ENCODE peak calls at places on chromosome 21, in nine cellular contexts. K, X, F, Q, N, B, P, W and Y are unnamed samples.

GRCh38 chr21:14773777-14774345 is 227.7 kb upstream of the SAMSN1 start:
- DNase-seq in Q (no peak), K (peak), N (peak), P (peak), X (no peak), W (peak), B (no peak), F (peak), Y (peak)

GRCh38 chr21:43268804-43269186 is 100.0 kb downstream of the CRYAA start:
- DNase-seq in K (no peak), W (no peak), F (no peak), B (no peak), P (no peak), Q (no peak), N (no peak), X (no peak), Y (no peak)

GRCh38 chr21:38861006-38861405 is 55.3 kb downstream of the ETS2 start:
- DNase-seq in P (no peak), K (no peak), N (no peak), F (no peak), W (no peak), B (no peak), X (no peak), Q (no peak), Y (no peak)

GRCh38 chr21:39788383-39788782 is 43.4 kb downstream of the IGSF5 start:
- DNase-seq in B (no peak), Q (peak), X (peak), N (peak), W (peak), F (peak), P (peak), K (peak), Y (peak)

GRCh38 chr21:40074198-40074597 is 207.0 kb downstream of the PCP4 start:
- DNase-seq in B (no peak), N (no peak), K (no peak), X (no peak), P (no peak), W (no peak), F (no peak), Q (no peak), Y (no peak)

GRCh38 chr21:22575165-22575584 is 1577.0 kb downstream of the NCAM2 start:
- DNase-seq in W (no peak), Q (no peak), P (peak), X (no peak), B (no peak), K (no peak), F (no peak), N (no peak), Y (no peak)

GRCh38 chr21:17386498-17386897 is 126.3 kb upstream of the CXADR start:
- DNase-seq in K (no peak), N (no peak), W (no peak), B (no peak), Q (no peak), P (no peak), F (no peak), X (no peak), Y (no peak)

GRCh38 chr21:35593000-35593502 is 467.3 kb downstream of the SETD4 start:
- DNase-seq in W (no peak), F (no peak), N (no peak), K (no peak), X (no peak), P (no peak), Q (peak), B (no peak), Y (no peak)

GRCh38 chr21:27812279-27812678 is 845.4 kb upstream of the ADAMTS5 start:
- DNase-seq in W (no peak), B (no peak), K (no peak), Q (peak), P (no peak), F (no peak), X (no peak), N (no peak), Y (no peak)

GRCh38 chr21:28487455-28488070 is 505.1 kb downstream of the LTN1 start:
- DNase-seq in Q (no peak), W (no peak), K (no peak), P (no peak), N (no peak), X (no peak), F (no peak), B (no peak), Y (no peak)

GRCh38 chr21:39955326-39955725 is 88.1 kb downstream of the PCP4 start:
- DNase-seq in F (no peak), X (no peak), P (no peak), N (no peak), B (no peak), W (no peak), Q (no peak), K (no peak), Y (no peak)

GRCh38 chr21:36355071-36355680 is 30.0 kb upstream of the CHAF1B start:
- DNase-seq in Q (no peak), X (no peak), K (no peak), P (no peak), W (no peak), F (no peak), B (no peak), N (no peak), Y (no peak)

GRCh38 chr21:28714795-28715464 is 277.7 kb downstream of the LTN1 start:
- DNase-seq in P (no peak), K (no peak), B (no peak), N (no peak), Q (peak), W (no peak), F (no peak), X (no peak), Y (no peak)

DNA sequence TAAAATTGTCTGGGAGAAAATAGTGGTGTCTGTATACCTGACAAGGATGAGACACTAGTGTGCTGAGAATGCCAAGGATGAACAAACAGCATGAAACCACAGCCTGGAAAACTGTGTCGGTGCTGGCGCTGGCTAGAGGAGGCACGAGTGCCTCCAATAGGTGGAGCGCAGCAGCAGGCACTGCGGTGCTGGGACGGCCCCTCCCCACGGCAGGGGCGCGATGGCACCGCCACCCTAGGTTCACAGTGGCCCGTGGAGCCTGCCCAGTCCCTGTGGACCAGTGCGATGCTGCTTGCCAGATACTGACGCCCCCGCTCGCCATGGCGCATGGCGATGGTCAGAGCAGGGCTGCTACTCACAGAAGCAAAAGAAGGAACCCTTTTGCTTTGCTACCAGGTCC is 6.8 kb downstream of the CFAP410 start:
- DNase-seq in F (no peak), B (no peak), K (no peak), P (no peak), Q (no peak), X (no peak), W (no peak), N (no peak), Y (no peak)
- TF ChIP-seq POLR2A in F (no peak), B (no peak), K (no peak), P (no peak), Q (no peak), X (no peak), W (no peak), N (no peak), Y (no peak)

DNA sequence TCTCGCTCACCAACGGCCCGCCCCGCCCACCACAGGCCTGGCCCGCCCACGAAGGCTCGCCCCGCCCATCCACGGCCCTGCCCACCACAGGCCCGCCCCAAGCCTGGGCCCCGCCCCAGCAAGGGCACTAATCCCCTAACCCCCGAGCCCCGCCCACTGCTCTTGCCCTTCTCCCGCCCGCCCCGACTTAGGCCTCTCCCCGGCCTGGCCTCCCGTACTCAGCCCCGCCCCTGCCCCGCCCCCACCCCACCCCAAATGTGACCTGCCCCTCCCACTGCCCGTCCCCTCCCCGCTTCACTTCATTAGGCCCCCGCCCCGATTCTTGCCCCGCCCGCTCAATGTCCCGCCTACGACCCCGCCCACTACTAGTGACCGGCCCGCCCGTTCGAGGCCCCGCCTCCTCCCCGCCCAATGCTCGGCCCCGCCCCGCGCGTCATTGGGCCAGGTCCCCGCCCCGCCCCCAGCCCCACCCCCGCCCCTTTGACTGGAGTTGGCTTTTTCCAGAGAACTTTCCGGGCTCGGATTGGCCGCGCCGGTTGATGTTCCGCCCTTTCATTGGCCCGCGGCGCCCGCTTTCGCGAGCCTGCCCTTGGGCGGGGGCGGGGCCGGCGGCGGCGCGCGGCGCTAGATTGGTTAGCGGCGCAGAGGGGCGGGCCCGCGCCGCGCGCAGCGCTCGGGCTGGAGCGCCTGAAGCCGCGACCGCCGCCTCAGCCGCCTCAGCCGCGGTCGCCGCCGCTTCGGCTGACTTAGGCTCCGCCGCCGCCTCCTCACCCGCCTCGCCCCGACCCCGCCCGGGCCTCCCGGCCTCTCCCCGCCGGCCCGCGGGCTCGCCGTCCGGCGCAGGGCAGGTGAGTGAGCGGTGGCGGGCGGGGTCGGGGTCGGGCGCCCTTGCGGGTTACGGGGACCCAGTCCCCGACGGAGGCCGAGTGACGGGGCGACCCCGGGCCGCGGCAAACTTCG is at the start of gene PCBP3:
- DNase-seq in F (peak), B (peak), K (peak), N (peak), Q (peak), X (peak), W (peak), P (no peak), Y (peak)
- TF ChIP-seq POLR2A in F (no peak), B (no peak), K (no peak), N (no peak), Q (peak), X (peak), W (peak), P (no peak), Y (no peak)

DNA sequence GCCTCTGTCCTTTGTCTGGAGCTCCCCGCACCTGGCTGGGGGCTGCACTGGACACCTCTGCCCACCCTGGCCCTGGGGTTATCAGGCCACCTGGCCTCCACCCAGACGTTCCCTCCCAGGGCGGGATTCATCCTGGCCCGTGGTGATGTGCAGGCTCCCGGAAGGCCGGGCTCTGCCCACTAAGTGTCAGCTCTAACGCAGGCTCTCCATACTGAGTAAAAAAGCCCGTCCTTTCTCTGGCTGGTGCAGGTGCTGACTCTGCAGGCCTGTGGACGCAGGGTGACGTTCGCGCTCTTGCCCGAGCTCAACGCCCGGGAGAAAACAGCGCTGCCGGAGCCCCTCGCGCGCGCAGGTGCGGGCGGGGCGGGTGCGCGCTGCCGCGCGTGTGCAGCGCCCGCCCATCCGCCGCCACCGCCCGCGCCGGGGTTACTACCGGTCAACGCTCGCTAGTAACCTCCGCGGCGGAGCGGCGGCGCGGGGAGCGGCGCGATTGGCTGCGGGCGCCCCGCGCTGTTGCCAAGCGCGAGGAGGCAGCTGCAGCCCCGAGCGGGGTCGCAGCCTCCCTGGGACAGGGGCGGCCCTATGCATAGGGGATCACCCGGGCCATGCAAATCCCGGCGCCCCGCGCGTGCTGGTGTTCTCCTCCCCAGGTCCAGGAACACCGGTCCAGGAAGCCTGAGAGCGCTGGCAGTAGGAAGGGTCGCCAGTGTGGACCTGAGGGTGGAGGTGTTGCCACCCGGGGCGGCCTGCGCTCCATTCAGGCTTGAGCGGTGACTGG is 15.7 kb downstream of the ABCG1 start:
- DNase-seq in K (peak), N (peak), X (peak), B (peak), Q (peak), W (peak), F (peak), P (no peak), Y (peak)
- TF ChIP-seq POLR2A in K (no peak), N (no peak), X (peak), B (no peak), Q (no peak), W (peak), F (peak), P (no peak), Y (no peak)

DNA sequence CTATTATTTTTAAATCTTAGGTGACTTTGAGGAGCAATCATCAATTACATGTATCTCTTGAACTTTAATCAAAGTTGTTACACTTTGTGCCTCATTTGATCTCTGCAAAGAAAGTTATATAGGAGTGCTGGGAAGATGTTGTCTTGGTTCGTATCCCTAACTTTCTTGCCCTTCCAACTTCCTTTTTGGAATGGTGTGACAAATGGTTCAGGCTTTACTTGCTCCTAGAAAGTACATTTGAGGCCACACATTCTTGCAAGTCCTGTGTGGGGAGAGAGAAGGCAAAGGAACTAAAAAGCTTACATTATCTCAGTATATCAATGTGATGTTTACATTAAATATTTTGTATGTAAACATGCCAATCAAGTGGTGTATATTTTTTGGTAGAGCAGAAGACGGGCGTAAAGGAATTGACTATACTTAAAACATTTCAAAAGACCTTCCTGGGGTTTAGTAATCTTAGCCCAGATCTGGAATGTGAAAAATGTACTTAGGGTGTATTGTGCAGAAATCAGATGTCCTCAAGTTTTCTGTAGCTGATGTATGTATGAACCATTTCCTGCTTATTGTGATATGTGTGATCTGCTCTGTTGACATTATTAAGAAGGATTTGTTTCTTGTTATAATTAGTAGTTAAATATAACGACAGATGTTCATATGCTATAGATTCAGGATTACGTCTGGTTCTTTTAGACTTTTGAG is 59.2 kb downstream of the USP25 start:
- DNase-seq in Q (peak), K (no peak), X (no peak), F (no peak), P (no peak), W (no peak), B (no peak), N (no peak), Y (no peak)
- TF ChIP-seq POLR2A in Q (no peak), K (no peak), X (no peak), F (no peak), P (no peak), W (no peak), B (no peak), N (no peak), Y (no peak)

GRCh38 chr21:45153358-45154318 is 79.3 kb downstream of the ADARB1 start:
- DNase-seq in B (no peak), K (peak), W (peak), N (no peak), Q (peak), X (no peak), F (no peak), P (no peak), Y (no peak)

GRCh38 chr21:45154511-45155508 is 80.4 kb downstream of the ADARB1 start:
- DNase-seq in X (no peak), B (no peak), F (no peak), Q (peak), K (peak), W (peak), P (peak), N (peak), Y (peak)

GRCh38 chr21:45151484-45152115 is 77.2 kb downstream of the ADARB1 start:
- DNase-seq in P (no peak), Q (no peak), N (no peak), B (no peak), W (no peak), F (no peak), K (peak), X (no peak), Y (no peak)

GRCh38 chr21:45150630-45151265 is 76.4 kb downstream of the ADARB1 start:
- DNase-seq in N (no peak), K (peak), W (no peak), B (no peak), X (no peak), F (no peak), P (no peak), Q (no peak), Y (no peak)

DNA sequence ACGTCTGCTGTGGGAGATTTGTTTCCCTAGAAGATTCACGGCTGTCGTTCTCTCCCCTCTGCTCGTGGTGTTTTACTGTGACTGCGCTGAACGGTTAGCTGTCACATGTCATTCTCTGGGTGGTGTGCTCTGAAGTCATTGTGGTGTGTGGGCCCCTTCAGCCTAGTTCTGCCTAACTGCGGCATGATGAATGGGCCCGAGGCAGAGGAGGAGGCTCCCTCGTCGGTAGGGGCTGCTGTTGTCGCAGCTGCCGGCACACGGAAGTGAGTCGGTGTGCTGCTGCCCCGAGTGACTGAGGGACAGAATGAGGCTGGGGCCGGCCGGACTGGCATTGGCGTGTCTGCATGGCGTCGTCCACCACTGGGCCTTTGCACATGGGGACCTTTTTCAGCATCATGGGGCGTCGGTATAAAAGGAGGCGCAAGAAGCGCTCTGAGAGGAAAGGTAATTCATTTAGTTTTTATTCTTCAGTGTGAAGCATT is 77.9 kb downstream of the ADARB1 start:
- DNase-seq in P (no peak), W (peak), F (peak), N (peak), X (no peak), K (peak), B (peak), Q (no peak), Y (peak)
- TF ChIP-seq POLR2A in P (no peak), W (no peak), F (no peak), N (no peak), X (no peak), K (no peak), B (no peak), Q (no peak), Y (no peak)

GRCh38 chr21:33642896-33643657 is 776 bp downstream of the ITSN1 start:
- DNase-seq in N (peak), B (no peak), W (no peak), X (no peak), F (peak), P (peak), Q (peak), K (peak), Y (peak)
- TF ChIP-seq POLR2A in N (no peak), B (no peak), W (no peak), X (no peak), F (no peak), P (no peak), Q (no peak), K (no peak), Y (no peak)

DNA sequence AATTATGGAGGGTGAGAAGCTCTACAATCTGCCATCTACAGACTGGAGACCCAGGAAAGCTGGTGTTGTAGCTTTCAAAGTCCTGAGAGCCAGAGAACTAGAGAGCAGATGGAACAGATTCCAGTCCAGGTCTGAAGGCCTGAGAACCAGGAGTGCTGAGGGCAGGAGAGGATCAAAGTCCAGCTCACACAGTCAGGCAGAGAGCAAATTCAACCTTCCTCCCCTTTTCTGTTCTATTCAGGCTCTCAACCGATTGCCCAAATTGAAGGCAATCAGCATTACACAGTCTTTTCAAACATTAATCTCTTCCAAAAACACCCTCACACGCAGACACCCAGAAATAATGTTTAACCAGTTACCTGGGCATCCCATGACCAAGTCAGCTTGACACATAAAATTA is 2.5 kb upstream of the TMPRSS2 start:
- DNase-seq in F (peak), W (no peak), N (no peak), K (no peak), B (no peak), Q (no peak), X (no peak), P (no peak), Y (no peak)
- TF ChIP-seq POLR2A in F (peak), W (no peak), N (no peak), K (no peak), B (no peak), Q (no peak), X (no peak), P (no peak), Y (no peak)